ENCODE peak calls at places on chromosomes 3 and 15, in eight cellular contexts. I, J, S, V, M, E, N and B are unnamed samples.

GRCh38 chr3:61847784-61848462 is 286.6 kb downstream of the PTPRG start:
- DNase-seq in J (no peak), I (no peak), E (no peak), V (no peak), N (peak; percentile 87), M (peak; percentile 23), S (no peak), B (peak; percentile 78)

GRCh38 chr3:48826451-48826850 is 21.2 kb downstream of the PRKAR2A start:
- DNase-seq in S (no peak), N (no peak), J (no peak), V (no peak), I (no peak), E (no peak), M (peak; percentile 85), B (no peak)

GRCh38 chr15:67063689-67064606 is 1.5 kb upstream of the SMAD3 start:
- DNase-seq in J (no peak), M (no peak), V (peak; percentile 67), I (peak; percentile 10), S (peak; percentile 57), E (no peak), N (peak; percentile 74), B (peak; percentile 80)

GRCh38 chr3:45060165-45060897 is 34.2 kb downstream of the CLEC3B start:
- DNase-seq in V (no peak), I (no peak), N (no peak), E (no peak), M (no peak), J (no peak), S (no peak), B (no peak)

GRCh38 chr3:197847866-197848401 is 56.9 kb downstream of the LRCH3 start:
- DNase-seq in J (no peak), S (no peak), V (no peak), E (no peak), M (peak; percentile 48), N (no peak), I (peak; percentile 61), B (no peak)

GRCh38 chr3:194536883-194537637 is 50.3 kb upstream of the ATP13A3 start:
- DNase-seq in E (no peak), J (peak; percentile 33), N (peak; percentile 81), M (peak; percentile 65), I (no peak), S (no peak), V (peak; percentile 84), B (no peak)

GRCh38 chr15:44148580-44148979 is 46.5 kb downstream of the FRMD5 start:
- DNase-seq in J (no peak), E (no peak), N (no peak), I (no peak), S (no peak), M (no peak), V (no peak), B (no peak)

GRCh38 chr15:67042490-67043181 is 22.8 kb upstream of the SMAD3 start:
- DNase-seq in J (no peak), S (no peak), N (no peak), M (peak; percentile 62), I (no peak), V (no peak), E (no peak), B (no peak)

GRCh38 chr15:101320501-101321052 is 25.5 kb upstream of the SNRPA1 start:
- DNase-seq in S (no peak), V (no peak), M (peak; percentile 55), N (peak; percentile 71), I (peak; percentile 77), J (no peak), E (peak; percentile 28), B (peak; percentile 85)

GRCh38 chr3:12588039-12588673 is 31.3 kb downstream of the MKRN2 start:
- DNase-seq in M (peak; percentile 61), V (no peak), N (no peak), E (no peak), I (no peak), S (no peak), J (no peak), B (no peak)

GRCh38 chr3:154151969-154152368 is 30.8 kb downstream of the ARHGEF26 start:
- DNase-seq in M (peak; percentile 78), E (no peak), N (no peak), J (no peak), V (no peak), I (no peak), S (no peak), B (no peak)

GRCh38 chr3:134249935-134250716 is 533 bp downstream of the RYK start:
- DNase-seq in J (peak; percentile 2), M (peak; percentile 65), V (peak; percentile 86), S (peak; percentile 69), N (peak; percentile 88), E (peak; percentile 26), I (peak; percentile 34), B (peak; percentile 76)

GRCh38 chr15:31329640-31330010 is 3.0 kb downstream of the KLF13 start:
- DNase-seq in S (no peak), J (no peak), M (no peak), V (no peak), E (no peak), N (no peak), I (no peak), B (no peak)

GRCh38 chr3:52086461-52086860 is 30.1 kb upstream of the DUSP7 start:
- DNase-seq in I (no peak), N (peak; percentile 52), J (no peak), V (no peak), S (no peak), M (no peak), E (no peak), B (peak; percentile 27)

GRCh38 chr3:159919873-159920272 is 68.8 kb upstream of the IL12A start:
- DNase-seq in M (peak; percentile 49), J (peak; percentile 5), S (no peak), E (no peak), I (no peak), V (no peak), N (no peak), B (no peak)

GRCh38 chr3:124814620-124815421 is 72.3 kb downstream of the ITGB5 start:
- DNase-seq in I (no peak), E (no peak), S (no peak), J (no peak), V (peak; percentile 55), M (no peak), N (no peak), B (no peak)

GRCh38 chr3:119350114-119350513 is 55.9 kb downstream of the ARHGAP31 start:
- DNase-seq in N (no peak), E (no peak), I (no peak), J (no peak), V (no peak), S (no peak), M (no peak), B (no peak)

GRCh38 chr3:147521646-147522045 is 112.5 kb downstream of the ZIC1 start:
- DNase-seq in I (no peak), M (peak; percentile 53), J (no peak), S (no peak), N (no peak), E (no peak), V (no peak), B (no peak)

GRCh38 chr3:197195326-197195725 is 103.1 kb downstream of the DLG1 start:
- DNase-seq in J (no peak), N (no peak), S (no peak), M (no peak), I (no peak), E (no peak), V (no peak), B (no peak)

GRCh38 chr3:187000711-187001151 is 70.4 kb downstream of the ST6GAL1 start:
- DNase-seq in N (no peak), E (no peak), V (no peak), S (no peak), J (no peak), I (no peak), M (no peak), B (no peak)

GRCh38 chr3:126924458-126924857 is 58.5 kb upstream of the PLXNA1 start:
- DNase-seq in J (no peak), I (no peak), N (no peak), M (no peak), V (no peak), E (no peak), S (no peak), B (no peak)

GRCh38 chr3:117885046-117885445 is 1149.6 kb downstream of the IGSF11 start:
- DNase-seq in V (no peak), S (no peak), M (no peak), I (no peak), E (no peak), J (peak; percentile 21), N (no peak), B (no peak)

GRCh38 chr15:38699633-38700230 is 135.1 kb upstream of the RASGRP1 start:
- DNase-seq in M (peak; percentile 56), I (peak; percentile 85), V (peak; percentile 63), E (no peak), S (no peak), N (no peak), J (no peak), B (no peak)

GRCh38 chr3:69422751-69423150 is 36.9 kb upstream of the FRMD4B start:
- DNase-seq in N (no peak), V (no peak), J (no peak), I (no peak), E (no peak), S (no peak), M (peak; percentile 60), B (no peak)

GRCh38 chr15:25670025-25670554 is 193.0 kb downstream of the ATP10A start:
- DNase-seq in V (no peak), N (peak; percentile 86), S (peak; percentile 56), I (no peak), J (no peak), E (no peak), M (peak; percentile 37), B (peak; percentile 60)

GRCh38 chr3:36648241-36649034 is 115.9 kb downstream of the DCLK3 start:
- DNase-seq in N (no peak), E (no peak), S (no peak), I (no peak), J (peak; percentile 75), M (peak; percentile 96), V (peak; percentile 11), B (no peak)

GRCh38 chr3:56926513-56927282 is 124.9 kb upstream of the ARHGEF3 start:
- DNase-seq in N (no peak), M (peak; percentile 69), J (no peak), E (no peak), S (peak; percentile 45), I (no peak), V (no peak), B (no peak)

GRCh38 chr3:182303169-182303568 is 490.1 kb upstream of the ATP11B start:
- DNase-seq in N (no peak), J (no peak), S (no peak), M (no peak), I (no peak), V (peak; percentile 70), E (no peak), B (no peak)

GRCh38 chr3:44029100-44029499 is 212.6 kb upstream of the TOPAZ1 start:
- DNase-seq in J (no peak), M (no peak), N (no peak), V (no peak), E (no peak), I (no peak), S (no peak), B (no peak)

GRCh38 chr3:126528800-126529541 is 5.0 kb downstream of the CHST13 start:
- DNase-seq in N (peak; percentile 62), E (no peak), M (no peak), I (no peak), J (no peak), V (peak; percentile 84), S (no peak), B (peak; percentile 29)

GRCh38 chr3:76097588-76097975 is 312.2 kb upstream of the ZNF717 start:
- DNase-seq in J (no peak), S (no peak), V (no peak), I (no peak), E (no peak), N (no peak), M (peak; percentile 7), B (no peak)

GRCh38 chr3:133371676-133372075 is 28.2 kb upstream of the BFSP2 start:
- DNase-seq in J (no peak), M (no peak), I (no peak), V (no peak), E (no peak), N (no peak), S (no peak), B (no peak)

GRCh38 chr3:184011937-184012889 is 5.5 kb downstream of the ABCC5 start:
- DNase-seq in I (no peak), V (no peak), N (no peak), J (no peak), E (no peak), M (no peak), S (no peak), B (no peak)

GRCh38 chr15:62850791-62851291 is 191.7 kb upstream of the TPM1 start:
- DNase-seq in N (no peak), S (no peak), I (no peak), V (peak; percentile 69), J (no peak), M (peak; percentile 96), E (no peak), B (no peak)